ENCODE peak calls at places on chromosomes 1 and 21, in seven cellular contexts. One of them, this sample, is unnamed.
A peak's percentile ranks its signal among the peaks of the same experiment; 100 is the strongest.

GRCh38 chr1:167227934-167228378 is 7.3 kb downstream of the POU2F1 start:
- DNase-seq in T-cell: no peak
- DNase-seq in foreskin fibroblast: no peak
- DNase-seq in NCI-H1092: no peak
- DNase-seq in hippocampal formation: no peak
- DNase-seq in NCI-H2171: no peak
- DNase-seq in uterus: no peak
- DNase-seq in this sample: no peak

GRCh38 chr1:67844988-67845387 is 11.7 kb upstream of the GNG12 start:
- DNase-seq in uterus: no peak
- DNase-seq in T-cell: no peak
- DNase-seq in NCI-H1092: no peak
- DNase-seq in foreskin fibroblast: no peak
- DNase-seq in hippocampal formation: no peak
- DNase-seq in NCI-H2171: no peak
- DNase-seq in this sample: no peak

GRCh38 chr1:31787261-31787660 is 23.1 kb upstream of the ADGRB2 start:
- DNase-seq in uterus: no peak
- DNase-seq in NCI-H1092: no peak
- DNase-seq in NCI-H2171: no peak
- DNase-seq in T-cell: no peak
- DNase-seq in hippocampal formation: no peak
- DNase-seq in foreskin fibroblast: no peak
- DNase-seq in this sample: no peak

GRCh38 chr1:183945432-183946308 is 91.9 kb downstream of the COLGALT2 start:
- DNase-seq in T-cell: no peak
- DNase-seq in hippocampal formation: no peak
- DNase-seq in foreskin fibroblast: no peak
- DNase-seq in NCI-H2171: no peak
- DNase-seq in uterus: no peak
- DNase-seq in NCI-H1092: no peak
- DNase-seq in this sample: no peak

GRCh38 chr1:67274623-67275325 is 32.9 kb upstream of the IL12RB2 start:
- DNase-seq in uterus: no peak
- DNase-seq in T-cell: no peak
- DNase-seq in hippocampal formation: no peak
- DNase-seq in foreskin fibroblast: no peak
- DNase-seq in NCI-H2171: no peak
- DNase-seq in NCI-H1092: no peak
- DNase-seq in this sample: no peak

GRCh38 chr1:226185153-226186036 is 1.1 kb downstream of the ACBD3 start:
- DNase-seq in foreskin fibroblast: no peak
- DNase-seq in NCI-H1092: no peak
- DNase-seq in hippocampal formation: no peak
- DNase-seq in T-cell: no peak
- DNase-seq in uterus: no peak
- DNase-seq in NCI-H2171: no peak
- DNase-seq in this sample: no peak

GRCh38 chr1:216086678-216087077 is 336.6 kb downstream of the USH2A start:
- DNase-seq in uterus: no peak
- DNase-seq in NCI-H2171: no peak
- DNase-seq in T-cell: no peak
- DNase-seq in hippocampal formation: no peak
- DNase-seq in foreskin fibroblast: no peak
- DNase-seq in NCI-H1092: no peak
- DNase-seq in this sample: no peak

GRCh38 chr1:112840631-112841624 is 115.1 kb downstream of the SLC16A1 start:
- DNase-seq in foreskin fibroblast: no peak
- DNase-seq in hippocampal formation: peak; percentile 14
- DNase-seq in NCI-H2171: no peak
- DNase-seq in NCI-H1092: no peak
- DNase-seq in T-cell: no peak
- DNase-seq in uterus: no peak
- DNase-seq in this sample: no peak

GRCh38 chr1:18943914-18944572 is 12.4 kb downstream of the IFFO2 start:
- DNase-seq in T-cell: no peak
- DNase-seq in foreskin fibroblast: no peak
- DNase-seq in NCI-H2171: no peak
- DNase-seq in NCI-H1092: no peak
- DNase-seq in hippocampal formation: no peak
- DNase-seq in uterus: no peak
- DNase-seq in this sample: no peak

GRCh38 chr21:46080171-46081021 is 17.5 kb upstream of the COL6A2 start:
- DNase-seq in NCI-H2171: no peak
- DNase-seq in foreskin fibroblast: peak; percentile 66
- DNase-seq in T-cell: peak; percentile 21
- DNase-seq in hippocampal formation: no peak
- DNase-seq in uterus: peak; percentile 71
- DNase-seq in NCI-H1092: no peak
- DNase-seq in this sample: no peak

GRCh38 chr1:208167229-208167869 is 76.8 kb downstream of the PLXNA2 start:
- DNase-seq in uterus: no peak
- DNase-seq in foreskin fibroblast: no peak
- DNase-seq in hippocampal formation: no peak
- DNase-seq in NCI-H1092: no peak
- DNase-seq in NCI-H2171: no peak
- DNase-seq in T-cell: no peak
- DNase-seq in this sample: no peak

GRCh38 chr21:43585924-43586411 is 73.3 kb downstream of the HSF2BP start:
- DNase-seq in uterus: peak; percentile 49
- DNase-seq in hippocampal formation: no peak
- DNase-seq in NCI-H1092: no peak
- DNase-seq in foreskin fibroblast: peak; percentile 97
- DNase-seq in T-cell: no peak
- DNase-seq in NCI-H2171: no peak
- DNase-seq in this sample: no peak

GRCh38 chr21:31299291-31300147 is 44.5 kb downstream of the TIAM1 start:
- DNase-seq in NCI-H2171: no peak
- DNase-seq in hippocampal formation: no peak
- DNase-seq in foreskin fibroblast: no peak
- DNase-seq in NCI-H1092: no peak
- DNase-seq in T-cell: no peak
- DNase-seq in uterus: no peak
- DNase-seq in this sample: no peak

GRCh38 chr21:44424608-44425306 is 30.6 kb upstream of the LRRC3 start:
- DNase-seq in T-cell: no peak
- DNase-seq in NCI-H2171: no peak
- DNase-seq in NCI-H1092: no peak
- DNase-seq in uterus: no peak
- DNase-seq in foreskin fibroblast: no peak
- DNase-seq in hippocampal formation: no peak
- DNase-seq in this sample: no peak

GRCh38 chr1:119651641-119652040 is 3.6 kb upstream of the ZNF697 start:
- DNase-seq in uterus: no peak
- DNase-seq in NCI-H2171: no peak
- DNase-seq in NCI-H1092: no peak
- DNase-seq in T-cell: no peak
- DNase-seq in hippocampal formation: peak; percentile 15
- DNase-seq in foreskin fibroblast: no peak
- DNase-seq in this sample: no peak

GRCh38 chr1:167387251-167387910 is 130.9 kb downstream of the CD247 start:
- DNase-seq in hippocampal formation: no peak
- DNase-seq in foreskin fibroblast: no peak
- DNase-seq in T-cell: no peak
- DNase-seq in NCI-H1092: no peak
- DNase-seq in NCI-H2171: no peak
- DNase-seq in uterus: no peak
- DNase-seq in this sample: no peak

GRCh38 chr1:106952766-106953165 is 103.7 kb upstream of the PRMT6 start:
- DNase-seq in foreskin fibroblast: peak; percentile 18
- DNase-seq in hippocampal formation: no peak
- DNase-seq in T-cell: no peak
- DNase-seq in NCI-H2171: no peak
- DNase-seq in uterus: no peak
- DNase-seq in NCI-H1092: no peak
- DNase-seq in this sample: no peak

GRCh38 chr1:26771285-26771642 is 16.5 kb upstream of the PIGV start:
- DNase-seq in uterus: no peak
- DNase-seq in NCI-H1092: no peak
- DNase-seq in T-cell: no peak
- DNase-seq in hippocampal formation: no peak
- DNase-seq in foreskin fibroblast: no peak
- DNase-seq in NCI-H2171: no peak
- DNase-seq in this sample: peak; percentile 51

GRCh38 chr1:2543543-2544092 is 12.6 kb upstream of the TNFRSF14 start:
- DNase-seq in hippocampal formation: no peak
- DNase-seq in NCI-H1092: no peak
- DNase-seq in T-cell: peak; percentile 67
- DNase-seq in uterus: no peak
- DNase-seq in foreskin fibroblast: peak; percentile 46
- DNase-seq in NCI-H2171: peak; percentile 34
- DNase-seq in this sample: no peak

GRCh38 chr1:39892611-39893595 is 8.8 kb downstream of the MYCL start:
- DNase-seq in NCI-H1092: no peak
- DNase-seq in NCI-H2171: no peak
- DNase-seq in uterus: no peak
- DNase-seq in hippocampal formation: peak; percentile 16
- DNase-seq in T-cell: no peak
- DNase-seq in foreskin fibroblast: peak; percentile 40
- DNase-seq in this sample: peak; percentile 97

GRCh38 chr1:246597340-246597739 is 31.1 kb downstream of the CNST start:
- DNase-seq in uterus: peak; percentile 53
- DNase-seq in NCI-H2171: no peak
- DNase-seq in T-cell: no peak
- DNase-seq in hippocampal formation: no peak
- DNase-seq in foreskin fibroblast: peak; percentile 72
- DNase-seq in NCI-H1092: no peak
- DNase-seq in this sample: no peak

GRCh38 chr1:246724725-246725095 is 501 bp downstream of the SCCPDH start:
- DNase-seq in NCI-H2171: peak; percentile 52
- DNase-seq in NCI-H1092: peak; percentile 32
- DNase-seq in hippocampal formation: no peak
- DNase-seq in uterus: peak; percentile 15
- DNase-seq in foreskin fibroblast: peak; percentile 13
- DNase-seq in T-cell: no peak
- DNase-seq in this sample: peak; percentile 11

GRCh38 chr1:159880435-159880834 is 18.0 kb upstream of the VSIG8 start:
- DNase-seq in uterus: no peak
- DNase-seq in foreskin fibroblast: no peak
- DNase-seq in NCI-H1092: no peak
- DNase-seq in T-cell: no peak
- DNase-seq in NCI-H2171: no peak
- DNase-seq in hippocampal formation: no peak
- DNase-seq in this sample: no peak

GRCh38 chr1:230424440-230425251 is 1.5 kb downstream of the PGBD5 start:
- DNase-seq in hippocampal formation: no peak
- DNase-seq in uterus: no peak
- DNase-seq in T-cell: no peak
- DNase-seq in NCI-H2171: no peak
- DNase-seq in foreskin fibroblast: no peak
- DNase-seq in NCI-H1092: no peak
- DNase-seq in this sample: peak; percentile 28

GRCh38 chr21:40143822-40144525 is 276.7 kb downstream of the PCP4 start:
- DNase-seq in uterus: peak; percentile 20
- DNase-seq in hippocampal formation: peak; percentile 63
- DNase-seq in foreskin fibroblast: peak; percentile 9
- DNase-seq in NCI-H1092: peak; percentile 67
- DNase-seq in T-cell: no peak
- DNase-seq in NCI-H2171: peak; percentile 36
- DNase-seq in this sample: peak; percentile 70

GRCh38 chr21:25568230-25568629 is 39.1 kb downstream of the MRPL39 start:
- DNase-seq in T-cell: no peak
- DNase-seq in uterus: no peak
- DNase-seq in foreskin fibroblast: peak; percentile 55
- DNase-seq in NCI-H1092: no peak
- DNase-seq in NCI-H2171: no peak
- DNase-seq in hippocampal formation: no peak
- DNase-seq in this sample: no peak